ENCODE peak calls at places on chromosomes 13 and 19, in six cellular contexts. One of them, this sample, is unnamed.

GRCh38 chr19:5644051-5644450 is 21.2 kb downstream of the SAFB start:
- DNase-seq in HCT116: no peak
- DNase-seq in dermis microvascular lymphatic vessel endothelial cell: no peak
- DNase-seq in amniotic epithelial cell: peak
- DNase-seq in mesothelial cell of epicardium: no peak
- DNase-seq in NCI-H446 treated with DMSO at 0.1 percent for 48 hours: no peak
- DNase-seq in this sample: no peak

GRCh38 chr13:111948281-111948680 is 118.7 kb upstream of the SOX1 start:
- DNase-seq in HCT116: no peak
- DNase-seq in dermis microvascular lymphatic vessel endothelial cell: no peak
- DNase-seq in amniotic epithelial cell: no peak
- DNase-seq in mesothelial cell of epicardium: peak
- DNase-seq in NCI-H446 treated with DMSO at 0.1 percent for 48 hours: no peak
- DNase-seq in this sample: no peak

GRCh38 chr13:36430247-36431203 is 1.8 kb upstream of the CCNA1 start:
- DNase-seq in HCT116: no peak
- DNase-seq in dermis microvascular lymphatic vessel endothelial cell: no peak
- DNase-seq in amniotic epithelial cell: no peak
- DNase-seq in mesothelial cell of epicardium: no peak
- DNase-seq in NCI-H446 treated with DMSO at 0.1 percent for 48 hours: no peak
- DNase-seq in this sample: no peak

GRCh38 chr13:93462151-93462550 is 235.5 kb downstream of the GPC6 start:
- DNase-seq in HCT116: no peak
- DNase-seq in dermis microvascular lymphatic vessel endothelial cell: no peak
- DNase-seq in amniotic epithelial cell: no peak
- DNase-seq in mesothelial cell of epicardium: no peak
- DNase-seq in NCI-H446 treated with DMSO at 0.1 percent for 48 hours: no peak
- DNase-seq in this sample: no peak

GRCh38 chr19:55681131-55682087 is 6.4 kb downstream of the EPN1 start:
- DNase-seq in HCT116: no peak
- DNase-seq in dermis microvascular lymphatic vessel endothelial cell: no peak
- DNase-seq in amniotic epithelial cell: no peak
- DNase-seq in mesothelial cell of epicardium: no peak
- DNase-seq in NCI-H446 treated with DMSO at 0.1 percent for 48 hours: no peak
- DNase-seq in this sample: no peak

GRCh38 chr13:65966991-65967451 is 1263.1 kb downstream of the PCDH9 start:
- DNase-seq in HCT116: peak
- DNase-seq in dermis microvascular lymphatic vessel endothelial cell: peak
- DNase-seq in amniotic epithelial cell: peak
- DNase-seq in mesothelial cell of epicardium: no peak
- DNase-seq in NCI-H446 treated with DMSO at 0.1 percent for 48 hours: no peak
- DNase-seq in this sample: no peak

GRCh38 chr19:18594096-18594823 is 5.7 kb downstream of the REX1BD start:
- DNase-seq in HCT116: no peak
- DNase-seq in dermis microvascular lymphatic vessel endothelial cell: no peak
- DNase-seq in amniotic epithelial cell: peak
- DNase-seq in mesothelial cell of epicardium: peak
- DNase-seq in NCI-H446 treated with DMSO at 0.1 percent for 48 hours: no peak
- DNase-seq in this sample: no peak

GRCh38 chr19:47353307-47353712 is 4.2 kb downstream of the DHX34 start:
- DNase-seq in HCT116: no peak
- DNase-seq in dermis microvascular lymphatic vessel endothelial cell: no peak
- DNase-seq in amniotic epithelial cell: no peak
- DNase-seq in mesothelial cell of epicardium: no peak
- DNase-seq in NCI-H446 treated with DMSO at 0.1 percent for 48 hours: no peak
- DNase-seq in this sample: no peak

GRCh38 chr13:54884645-54885044 is 1856.0 kb downstream of the OLFM4 start:
- DNase-seq in HCT116: no peak
- DNase-seq in dermis microvascular lymphatic vessel endothelial cell: no peak
- DNase-seq in amniotic epithelial cell: no peak
- DNase-seq in mesothelial cell of epicardium: no peak
- DNase-seq in NCI-H446 treated with DMSO at 0.1 percent for 48 hours: no peak
- DNase-seq in this sample: no peak

GRCh38 chr13:48500652-48501197 is 32.2 kb downstream of the RCBTB2 start:
- DNase-seq in HCT116: no peak
- DNase-seq in dermis microvascular lymphatic vessel endothelial cell: no peak
- DNase-seq in amniotic epithelial cell: peak
- DNase-seq in mesothelial cell of epicardium: no peak
- DNase-seq in NCI-H446 treated with DMSO at 0.1 percent for 48 hours: no peak
- DNase-seq in this sample: peak

GRCh38 chr13:24784319-24784718 is 20.4 kb downstream of the RNF17 start:
- DNase-seq in HCT116: no peak
- DNase-seq in dermis microvascular lymphatic vessel endothelial cell: no peak
- DNase-seq in amniotic epithelial cell: peak
- DNase-seq in mesothelial cell of epicardium: no peak
- DNase-seq in NCI-H446 treated with DMSO at 0.1 percent for 48 hours: no peak
- DNase-seq in this sample: no peak

GRCh38 chr13:30735025-30735967 is at the start of gene ALOX5AP:
- DNase-seq in HCT116: no peak
- DNase-seq in dermis microvascular lymphatic vessel endothelial cell: no peak
- DNase-seq in amniotic epithelial cell: no peak
- DNase-seq in mesothelial cell of epicardium: no peak
- DNase-seq in NCI-H446 treated with DMSO at 0.1 percent for 48 hours: no peak
- DNase-seq in this sample: no peak

GRCh38 chr19:964761-965694 is 19.1 kb upstream of the WDR18 start:
- DNase-seq in HCT116: no peak
- DNase-seq in dermis microvascular lymphatic vessel endothelial cell: no peak
- DNase-seq in amniotic epithelial cell: peak
- DNase-seq in mesothelial cell of epicardium: no peak
- DNase-seq in NCI-H446 treated with DMSO at 0.1 percent for 48 hours: no peak
- DNase-seq in this sample: no peak

GRCh38 chr13:98822238-98822606 is 69.8 kb upstream of the SLC15A1 start:
- DNase-seq in HCT116: no peak
- DNase-seq in dermis microvascular lymphatic vessel endothelial cell: no peak
- DNase-seq in amniotic epithelial cell: peak
- DNase-seq in mesothelial cell of epicardium: no peak
- DNase-seq in NCI-H446 treated with DMSO at 0.1 percent for 48 hours: no peak
- DNase-seq in this sample: no peak

This sample was measured in AG04449.